ENCODE peak calls at places on chromosomes 16 and 17, in ten cellular contexts. Q, P, F, N, V, S, T, R, L and A are unnamed samples.
A peak's percentile ranks its signal among the peaks of the same experiment; 100 is the strongest.

GRCh38 chr16:27721548-27722265 is 171.8 kb downstream of the KATNIP start:
- DNase-seq in Q (no peak), P (no peak), F (no peak), N (no peak), V (no peak), S (peak; percentile 71), T (no peak), R (no peak), L (peak; percentile 78), A (peak; percentile 21)

GRCh38 chr16:89565256-89565505 is 4.7 kb downstream of the RPL13 start:
- DNase-seq in Q (no peak), P (no peak), F (no peak), N (no peak), V (peak; percentile 28), S (no peak), T (no peak), R (peak; percentile 28), L (no peak), A (no peak)

GRCh38 chr17:18187816-18188761 is 4.5 kb downstream of the ALKBH5 start:
- DNase-seq in Q (no peak), P (no peak), F (peak; percentile 60), N (no peak), V (no peak), S (no peak), T (no peak), R (no peak), L (no peak), A (no peak)

GRCh38 chr17:77208217-77208808 is 67.5 kb downstream of the SEC14L1 start:
- DNase-seq in Q (no peak), P (peak; percentile 62), F (no peak), N (no peak), V (no peak), S (no peak), T (peak; percentile 39), R (peak; percentile 39), L (no peak), A (no peak)

GRCh38 chr17:35252646-35253045 is 9.8 kb downstream of the SLFN5 start:
- DNase-seq in Q (no peak), P (no peak), F (no peak), N (no peak), V (no peak), S (no peak), T (no peak), R (no peak), L (no peak), A (no peak)

GRCh38 chr16:6081320-6081976 is 983.9 kb upstream of the EEF2KMT start:
- DNase-seq in Q (no peak), P (no peak), F (peak; percentile 21), N (peak; percentile 7), V (no peak), S (peak; percentile 36), T (no peak), R (peak; percentile 46), L (no peak), A (peak; percentile 20)

GRCh38 chr17:76737082-76737675 is at the start of gene SRSF2:
- DNase-seq in Q (peak; percentile 92), P (peak; percentile 98), F (peak; percentile 100), N (peak; percentile 96), V (peak; percentile 97), S (peak; percentile 98), T (peak; percentile 95), R (peak; percentile 96), L (peak; percentile 98), A (peak; percentile 100)

GRCh38 chr17:55734128-55734781 is 11.6 kb upstream of the TMEM100 start:
- DNase-seq in Q (peak; percentile 38), P (no peak), F (no peak), N (no peak), V (no peak), S (no peak), T (no peak), R (no peak), L (no peak), A (no peak)

GRCh38 chr16:11824362-11824761 is 27.0 kb downstream of the RSL1D1 start:
- DNase-seq in Q (no peak), P (peak; percentile 40), F (no peak), N (no peak), V (no peak), S (peak; percentile 93), T (no peak), R (peak; percentile 25), L (peak; percentile 31), A (no peak)

GRCh38 chr16:84059111-84059510 is 16.5 kb upstream of the SLC38A8 start:
- DNase-seq in Q (no peak), P (no peak), F (no peak), N (no peak), V (no peak), S (no peak), T (no peak), R (no peak), L (no peak), A (no peak)

GRCh38 chr17:8997994-8998628 is 23.2 kb upstream of the NTN1 start:
- DNase-seq in Q (peak; percentile 28), P (no peak), F (peak; percentile 81), N (peak; percentile 89), V (peak; percentile 71), S (peak; percentile 61), T (peak; percentile 61), R (peak; percentile 80), L (peak; percentile 65), A (peak; percentile 25)

GRCh38 chr17:44900894-44901293 is 1.6 kb upstream of the EFTUD2 start:
- DNase-seq in Q (no peak), P (peak; percentile 46), F (no peak), N (no peak), V (no peak), S (no peak), T (peak; percentile 14), R (no peak), L (no peak), A (peak; percentile 79)

GRCh38 chr17:20206068-20206467 is 196.9 kb downstream of the SPECC1 start:
- DNase-seq in Q (no peak), P (no peak), F (no peak), N (peak; percentile 44), V (no peak), S (no peak), T (no peak), R (no peak), L (no peak), A (no peak)

GRCh38 chr17:83182620-83183063 is 103.2 kb downstream of the METRNL start:
- DNase-seq in Q (no peak), P (no peak), F (peak; percentile 11), N (no peak), V (no peak), S (no peak), T (no peak), R (no peak), L (no peak), A (no peak)

GRCh38 chr17:55284001-55284884 is 19.5 kb downstream of the HLF start:
- DNase-seq in Q (no peak), P (no peak), F (no peak), N (no peak), V (no peak), S (peak; percentile 55), T (no peak), R (no peak), L (no peak), A (no peak)

GRCh38 chr17:28507567-28508195 is 1.5 kb downstream of the FOXN1 start:
- DNase-seq in Q (no peak), P (no peak), F (no peak), N (no peak), V (no peak), S (no peak), T (no peak), R (no peak), L (no peak), A (peak; percentile 50)

GRCh38 chr17:2011421-2012371 is 13.4 kb downstream of the RTN4RL1 start:
- DNase-seq in Q (no peak), P (peak; percentile 81), F (no peak), N (no peak), V (no peak), S (no peak), T (no peak), R (no peak), L (peak; percentile 62), A (peak; percentile 63)

GRCh38 chr17:8955021-8955420 is 10.5 kb downstream of the PIK3R5 start:
- DNase-seq in Q (no peak), P (no peak), F (no peak), N (no peak), V (no peak), S (no peak), T (no peak), R (no peak), L (no peak), A (no peak)